ENCODE peak calls at places on chromosomes 12 and 14, in seven cellular contexts. H is progenitor cell of endocrine pancreas, K is psoas muscle, P is RWPE2, T is bronchial epithelial cell, M is coronary artery, Q is neural crest cell. N is an unnamed sample.

GRCh38 chr12:124422570-124423523 is 128.0 kb downstream of the RFLNA start:
- DNase-seq in M (peak; percentile 95), T (peak; percentile 83), P (peak; percentile 92), Q (no peak), H (no peak), K (peak; percentile 95), N (peak; percentile 98)

GRCh38 chr12:65822732-65823480 is 1.4 kb upstream of the HMGA2 start:
- DNase-seq in Q (peak; percentile 55), H (peak; percentile 25), M (no peak), K (no peak), P (peak; percentile 54), T (peak; percentile 59), N (peak; percentile 85)

GRCh38 chr14:77848031-77848430 is 48.1 kb downstream of the ADCK1 start:
- DNase-seq in Q (no peak), K (no peak), H (no peak), T (no peak), M (no peak), P (no peak), N (no peak)

GRCh38 chr14:51369814-51370213 is 129.8 kb downstream of the TMX1 start:
- DNase-seq in T (no peak), H (no peak), P (no peak), K (no peak), Q (no peak), M (no peak), N (no peak)

GRCh38 chr12:83114042-83114441 is 427.3 kb downstream of the TMTC2 start:
- DNase-seq in H (no peak), K (no peak), T (no peak), Q (no peak), M (no peak), P (no peak), N (no peak)

GRCh38 chr14:68939893-68940613 is 39.0 kb downstream of the ACTN1 start:
- DNase-seq in Q (no peak), P (peak; percentile 94), K (peak; percentile 68), H (no peak), M (peak; percentile 98), T (peak; percentile 94), N (peak; percentile 96)

GRCh38 chr12:78392918-78393317 is 471.7 kb upstream of the SYT1 start:
- DNase-seq in P (no peak), H (no peak), M (no peak), T (no peak), Q (no peak), K (no peak), N (no peak)

GRCh38 chr12:1800646-1801284 is 19.6 kb upstream of the LRTM2 start:
- DNase-seq in M (peak; percentile 71), T (no peak), P (peak; percentile 63), Q (no peak), H (peak; percentile 22), K (peak; percentile 56), N (no peak)

GRCh38 chr12:113800201-113800600 is 165.9 kb downstream of the RBM19 start:
- DNase-seq in Q (no peak), M (no peak), H (no peak), T (no peak), P (no peak), K (no peak), N (no peak)

GRCh38 chr14:74980746-74981661 is 21.7 kb upstream of the EIF2B2 start:
- DNase-seq in P (peak; percentile 68), Q (no peak), M (peak; percentile 95), T (no peak), K (peak; percentile 86), H (no peak), N (peak; percentile 94)

GRCh38 chr14:61653507-61653906 is 41.8 kb upstream of the HIF1A start:
- DNase-seq in K (no peak), H (no peak), M (no peak), Q (no peak), P (peak; percentile 85), T (peak; percentile 86), N (no peak)

DNA sequence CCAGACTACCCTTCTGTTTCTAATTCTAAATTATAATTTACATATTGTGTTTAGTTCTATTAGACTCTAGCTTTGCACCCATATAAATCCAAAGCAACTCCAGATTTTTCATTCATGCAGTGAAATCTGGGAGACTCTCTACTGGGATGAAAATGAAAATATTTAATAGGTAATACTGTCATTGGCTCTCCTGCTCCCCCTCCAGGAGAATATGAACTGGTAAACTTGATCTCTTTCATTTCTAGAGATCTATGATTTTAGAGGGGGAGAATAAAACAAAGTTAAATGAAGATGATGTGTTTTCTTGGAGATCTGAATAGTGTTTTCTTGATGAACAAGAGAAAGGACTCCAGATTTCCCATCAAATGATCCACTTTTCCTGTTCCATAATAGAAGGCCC is 104.3 kb upstream of the TMCC3 start:
- DNase-seq in T (no peak), M (no peak), K (no peak), P (no peak), H (no peak), Q (no peak), N (no peak)
- TF ChIP-seq CTCF in T (peak; percentile 18), M (no peak), K (peak; percentile 10), P (peak; percentile 36), H (no peak), Q (peak; percentile 36), N (peak; percentile 34)

DNA sequence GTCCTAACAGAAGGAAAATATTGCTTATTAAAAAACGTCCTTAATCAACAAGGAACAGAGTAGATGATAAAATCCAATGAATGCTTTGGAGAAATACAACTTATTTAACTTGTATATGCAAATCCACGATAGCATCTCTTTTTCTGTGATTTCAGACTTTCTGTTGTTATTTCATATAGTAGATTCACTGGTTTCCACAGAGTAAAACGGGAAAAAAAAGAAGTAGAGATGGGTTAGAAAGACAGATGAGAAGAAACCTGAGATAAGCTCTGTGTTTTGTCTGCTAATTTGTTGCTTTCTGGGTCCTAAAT is 447.7 kb downstream of the RERGL start:
- DNase-seq in H (no peak), K (no peak), Q (no peak), M (no peak), T (no peak), P (no peak), N (no peak)
- TF ChIP-seq CTCF in H (no peak), K (no peak), Q (peak; percentile 23), M (no peak), T (no peak), P (peak; percentile 45), N (no peak)

GRCh38 chr14:60164717-60165546 is at the start of gene DHRS7:
- DNase-seq in T (peak; percentile 72), Q (peak; percentile 71), P (peak; percentile 86), H (peak; percentile 72), M (peak; percentile 89), K (peak; percentile 94), N (peak; percentile 94)
- TF ChIP-seq CTCF in T (peak; percentile 37), Q (peak; percentile 56), P (peak; percentile 88), H (peak; percentile 55), M (no peak), K (peak; percentile 19), N (peak; percentile 72)

GRCh38 chr14:28609228-28609828 is 157.3 kb upstream of the FOXG1 start:
- DNase-seq in P (no peak), M (no peak), T (peak; percentile 47), H (peak; percentile 53), Q (peak; percentile 80), K (peak; percentile 48), N (no peak)
- TF ChIP-seq CTCF in P (peak; percentile 99), M (no peak), T (peak; percentile 77), H (peak; percentile 93), Q (peak; percentile 94), K (peak; percentile 36), N (peak; percentile 91)

GRCh38 chr12:3107954-3108353 is 30.8 kb downstream of the TSPAN9 start:
- DNase-seq in T (no peak), H (no peak), M (no peak), P (no peak), Q (no peak), K (no peak), N (no peak)

GRCh38 chr12:3103806-3104205 is 26.6 kb downstream of the TSPAN9 start:
- DNase-seq in H (no peak), P (no peak), M (peak; percentile 38), T (no peak), K (no peak), Q (no peak), N (no peak)

GRCh38 chr12:3105690-3106479 is 28.7 kb downstream of the TSPAN9 start:
- DNase-seq in K (no peak), M (no peak), Q (no peak), P (no peak), T (no peak), H (no peak), N (no peak)

GRCh38 chr12:3106564-3106963 is 29.4 kb downstream of the TSPAN9 start:
- DNase-seq in T (no peak), M (no peak), Q (no peak), K (no peak), H (no peak), P (no peak), N (no peak)

GRCh38 chr12:3107071-3107583 is 29.9 kb downstream of the TSPAN9 start:
- DNase-seq in T (no peak), M (no peak), Q (no peak), K (no peak), H (no peak), P (no peak), N (peak; percentile 90)
- TF ChIP-seq CTCF in T (no peak), M (no peak), Q (no peak), K (no peak), H (no peak), P (no peak), N (no peak)

GRCh38 chr12:109154485-109155438 is 38.4 kb downstream of the ACACB start:
- DNase-seq in K (peak; percentile 93), T (peak; percentile 66), H (peak; percentile 66), Q (peak; percentile 70), P (peak; percentile 87), M (peak; percentile 94), N (peak; percentile 87)
- TF ChIP-seq CTCF in K (no peak), T (no peak), H (no peak), Q (no peak), P (no peak), M (no peak), N (no peak)

DNA sequence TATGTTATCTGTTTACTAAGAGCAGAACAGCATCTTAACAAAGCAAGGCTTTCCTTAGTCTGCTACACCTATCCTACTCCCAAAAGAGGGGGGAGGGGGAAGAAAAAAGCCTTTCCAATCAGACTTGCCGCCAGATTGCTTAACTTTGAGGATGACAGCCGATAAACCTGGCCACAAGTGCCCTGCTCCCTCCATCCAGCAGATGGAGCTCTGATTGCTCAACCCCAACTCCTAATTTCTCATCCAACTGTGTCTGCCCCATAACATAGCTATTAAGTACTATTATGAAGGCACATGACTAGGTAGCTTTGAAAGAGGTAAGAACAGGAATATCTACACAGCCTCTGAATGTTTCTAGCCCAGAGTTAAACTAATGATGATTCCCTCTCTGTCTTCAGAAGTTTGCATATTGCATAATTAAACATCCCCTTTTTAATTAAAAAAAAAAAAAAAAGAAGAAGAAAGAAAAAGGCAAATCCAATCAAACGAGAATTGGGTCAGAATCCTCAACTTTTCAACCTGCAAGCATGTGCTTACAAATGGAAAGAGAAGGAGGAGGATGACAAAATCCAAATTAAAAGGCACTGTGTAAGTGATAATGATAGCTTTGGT is 247.4 kb downstream of the GALC start:
- DNase-seq in P (no peak), M (no peak), H (no peak), Q (peak; percentile 25), K (no peak), T (peak; percentile 40), N (no peak)
- TF ChIP-seq CTCF in P (peak; percentile 93), M (no peak), H (peak; percentile 71), Q (peak; percentile 75), K (peak; percentile 39), T (peak; percentile 69), N (peak; percentile 59)

DNA sequence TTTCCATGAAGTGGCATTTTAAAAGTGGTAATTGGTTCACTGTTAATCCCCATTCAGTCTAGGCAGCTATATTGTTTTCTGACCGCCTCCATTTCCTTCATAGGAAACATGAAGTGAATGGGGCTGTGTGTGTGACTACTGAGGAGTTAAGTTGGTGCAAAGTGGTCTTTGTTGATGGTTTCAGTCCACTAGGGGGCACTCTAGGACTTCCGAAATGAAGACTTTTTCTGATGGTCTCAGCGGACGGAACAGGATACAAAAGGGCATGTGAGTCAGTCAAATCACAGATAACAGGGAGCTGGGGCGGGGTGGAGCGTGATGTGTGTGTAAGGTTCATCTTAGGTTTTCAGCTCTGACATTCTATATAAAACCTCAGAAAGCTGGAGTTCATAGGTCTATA is 240.1 kb upstream of the OR4E1 start:
- DNase-seq in T (peak; percentile 82), P (no peak), K (peak; percentile 44), Q (peak; percentile 71), M (no peak), H (peak; percentile 16), N (no peak)
- TF ChIP-seq CTCF in T (peak; percentile 75), P (peak; percentile 81), K (no peak), Q (peak; percentile 72), M (no peak), H (peak; percentile 73), N (peak; percentile 42)